ENCODE peak calls at places on chromosomes 6 and 20, in seven cellular contexts. K is ovary, T is DND-41, X is uterus, D is heart right ventricle, H is endodermal cell, G is SK-N-SH. L is an unnamed sample.

GRCh38 chr6:52571099-52571755 is 5.6 kb downstream of the TRAM2 start:
- DNase-seq in T (peak; percentile 20), G (peak; percentile 70), X (no peak), D (peak; percentile 8), H (no peak), K (no peak), L (no peak)

GRCh38 chr6:53492860-53493634 is 51.9 kb downstream of the GCLC start:
- DNase-seq in D (no peak), G (peak; percentile 30), X (no peak), K (no peak), T (no peak), H (peak; percentile 65), L (peak; percentile 61)

GRCh38 chr6:26270121-26270861 is 94.7 kb upstream of the BTN3A2 start:
- DNase-seq in H (no peak), K (no peak), D (no peak), G (no peak), X (no peak), T (peak; percentile 55), L (peak; percentile 52)

GRCh38 chr6:81998432-81998831 is 246.0 kb upstream of the TENT5A start:
- DNase-seq in T (no peak), G (no peak), K (no peak), H (no peak), D (no peak), X (no peak), L (peak; percentile 55)

GRCh38 chr20:10352934-10353866 is 80.8 kb downstream of the MKKS start:
- DNase-seq in K (no peak), X (no peak), D (no peak), T (no peak), G (no peak), H (no peak), L (no peak)

GRCh38 chr20:61565791-61566190 is 313.7 kb downstream of the CDH4 start:
- DNase-seq in D (no peak), X (no peak), G (no peak), K (no peak), H (no peak), T (no peak), L (no peak)

GRCh38 chr6:149316108-149316727 is 1.3 kb upstream of the TAB2 start:
- DNase-seq in H (no peak), D (no peak), K (no peak), T (no peak), G (no peak), X (no peak), L (no peak)

GRCh38 chr6:30824698-30825097 is 59.6 kb upstream of the DDR1 start:
- DNase-seq in D (no peak), X (no peak), T (no peak), H (no peak), K (no peak), G (no peak), L (no peak)

GRCh38 chr20:37968726-37969401 is 64.4 kb downstream of the TTI1 start:
- DNase-seq in H (peak; percentile 78), X (no peak), K (no peak), T (no peak), D (no peak), G (no peak), L (no peak)

GRCh38 chr20:57199656-57200405 is 66.6 kb downstream of the BMP7 start:
- DNase-seq in G (no peak), T (no peak), D (no peak), X (no peak), K (no peak), H (no peak), L (no peak)

GRCh38 chr6:108036884-108037283 is 37.7 kb downstream of the OSTM1 start:
- DNase-seq in X (no peak), T (no peak), D (no peak), G (no peak), H (no peak), K (no peak), L (no peak)

GRCh38 chr6:118875672-118876071 is 18.3 kb upstream of the ASF1A start:
- DNase-seq in T (no peak), X (no peak), K (no peak), G (no peak), D (no peak), H (no peak), L (no peak)

GRCh38 chr6:7101290-7101689 is 6.5 kb upstream of the RREB1 start:
- DNase-seq in H (no peak), G (no peak), T (no peak), X (no peak), K (no peak), D (no peak), L (no peak)

GRCh38 chr6:128500017-128500416 is 20.4 kb downstream of the PTPRK start:
- DNase-seq in K (no peak), X (no peak), D (no peak), H (no peak), T (no peak), G (no peak), L (no peak)

GRCh38 chr6:105678516-105678915 is 275.6 kb upstream of the PREP start:
- DNase-seq in D (no peak), H (no peak), X (no peak), T (no peak), K (no peak), G (no peak), L (no peak)

GRCh38 chr20:19911810-19912382 is 105.3 kb upstream of the NAA20 start:
- DNase-seq in K (no peak), H (no peak), D (no peak), T (no peak), X (no peak), G (no peak), L (no peak)

GRCh38 chr6:33610057-33610456 is 11.1 kb upstream of the ITPR3 start:
- DNase-seq in G (no peak), X (no peak), K (no peak), D (peak; percentile 34), H (peak; percentile 55), T (no peak), L (no peak)

GRCh38 chr6:36964349-36964748 is 9.8 kb downstream of the PI16 start:
- DNase-seq in T (no peak), K (no peak), X (no peak), D (no peak), G (no peak), H (no peak), L (no peak)

GRCh38 chr6:90516074-90516660 is 70.7 kb downstream of the MAP3K7 start:
- DNase-seq in T (no peak), K (no peak), G (no peak), H (no peak), X (no peak), D (no peak), L (no peak)

GRCh38 chr6:154683756-154684523 is 49.3 kb upstream of the SCAF8 start:
- DNase-seq in H (no peak), T (no peak), G (no peak), D (no peak), K (no peak), X (no peak), L (no peak)

GRCh38 chr20:37042986-37043972 is 52.5 kb downstream of the RBL1 start:
- DNase-seq in T (no peak), X (no peak), H (no peak), G (no peak), D (no peak), K (no peak), L (no peak)

DNA sequence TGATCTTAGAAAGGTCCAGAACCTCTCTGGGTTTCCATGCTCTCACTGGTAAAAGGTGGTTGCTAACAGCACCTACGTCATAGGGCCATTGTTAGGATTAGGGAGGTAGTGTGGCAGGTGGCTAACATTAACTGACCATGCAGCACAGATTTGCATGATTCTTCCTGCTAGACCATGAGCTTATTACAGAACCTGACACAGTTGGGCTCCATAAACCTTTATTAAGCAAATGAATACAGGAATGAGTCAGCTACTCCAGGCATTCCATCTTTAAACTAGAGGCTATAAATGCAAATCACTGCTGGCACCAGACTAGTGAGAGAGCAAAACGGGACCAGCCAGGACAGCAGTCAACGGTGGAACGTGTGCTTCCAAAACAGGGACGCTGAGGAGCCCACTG is 440.2 kb downstream of the PTPRT start:
- DNase-seq in H (no peak), K (no peak), X (no peak), T (no peak), D (no peak), G (no peak), L (no peak)
- H3K4me1 ChIP-seq in H (peaks cover 8% of the 10 kb centered on the region), K (no peaks in the 10 kb centered on the region), X (no peaks in the 10 kb centered on the region), T (no peaks in the 10 kb centered on the region), D (no peaks in the 10 kb centered on the region), G (no peaks in the 10 kb centered on the region), L (no peaks in the 10 kb centered on the region)

DNA sequence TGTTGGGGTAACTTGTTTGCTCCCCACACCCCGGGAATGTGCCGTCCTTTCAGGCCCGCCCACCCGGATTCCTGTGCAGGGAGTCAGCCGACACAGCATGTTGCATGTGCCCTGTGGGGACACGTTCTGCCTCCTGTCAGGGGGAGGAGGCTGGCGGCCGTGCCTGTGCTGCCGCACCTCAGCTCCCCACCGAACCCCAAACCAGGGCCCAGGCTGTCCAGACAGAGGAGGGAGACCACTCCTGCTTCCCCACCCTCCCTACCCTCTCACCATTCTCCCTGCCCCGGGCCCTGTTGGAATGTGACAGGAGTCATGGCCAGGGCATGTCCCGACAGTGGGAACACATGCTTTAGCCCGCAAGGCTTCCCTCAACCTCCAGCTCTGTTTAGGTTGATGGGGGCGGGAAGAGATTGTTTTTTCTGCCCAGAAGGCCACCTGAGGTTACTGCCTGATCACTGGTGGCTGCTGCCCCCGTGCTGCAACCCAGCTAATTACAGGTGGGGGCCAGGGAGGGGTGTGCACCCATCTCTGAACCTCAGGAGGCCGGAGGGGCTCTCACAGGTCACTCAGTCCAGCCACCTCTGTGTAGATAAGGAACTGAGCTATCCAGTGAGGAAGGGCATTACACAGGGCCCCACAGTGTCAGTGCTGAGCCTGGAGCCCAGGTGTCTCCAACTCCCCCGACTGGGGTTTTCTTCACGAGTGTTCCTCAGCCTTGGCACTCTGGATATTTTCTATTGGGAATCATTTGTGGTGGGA is 13.6 kb downstream of the LRRC73 start:
- DNase-seq in X (no peak), H (peak; percentile 85), D (no peak), G (peak; percentile 80), K (no peak), T (no peak), L (peak; percentile 91)
- TF ChIP-seq CTCF in X (peak; percentile 31), H (peak; percentile 76), D (peak; percentile 35), G (peak; percentile 51), K (no peak), T (peak; percentile 54), L (peak; percentile 98)

GRCh38 chr6:141483561-141484061 is 649.1 kb upstream of the GJE1 start:
- DNase-seq in X (no peak), H (no peak), D (peak; percentile 48), K (no peak), G (no peak), T (peak; percentile 82), L (peak; percentile 79)
- H3K27ac ChIP-seq in X (peak overlapping the region; percentile 33), H (peak overlapping the region; percentile 75), D (peak overlapping the region; percentile 49), K (no peak overlapping the region), G (peak overlapping the region; percentile 93), T (peak overlapping the region; percentile 88), L (peak overlapping the region; percentile 90)

DNA sequence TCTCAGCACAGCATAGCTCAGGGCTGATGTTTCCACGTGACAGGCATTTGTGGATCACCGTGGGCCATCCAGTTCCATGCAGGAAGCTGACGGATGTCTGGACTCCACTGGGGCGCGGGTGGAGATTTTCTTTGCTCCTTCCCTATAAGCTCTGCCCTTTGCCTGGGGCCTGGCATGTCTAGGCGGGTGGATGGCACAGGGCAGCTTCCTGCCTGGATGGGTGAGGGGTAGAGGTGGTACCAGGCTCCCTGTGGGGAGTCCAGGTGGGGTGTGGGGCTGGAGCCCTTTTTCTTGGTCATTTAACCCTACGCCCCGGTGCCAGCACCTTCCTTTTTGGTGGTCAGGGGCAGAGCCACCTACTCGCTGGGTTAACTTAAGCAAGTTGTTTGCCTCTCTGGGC is 10.4 kb downstream of the FAM110A start:
- DNase-seq in X (no peak), D (no peak), T (no peak), G (peak; percentile 57), H (no peak), K (no peak), L (no peak)
- H3K4me1 ChIP-seq in X (peaks cover 14% of the 10 kb centered on the region), D (peaks cover 48% of the 10 kb centered on the region), T (peaks cover 9% of the 10 kb centered on the region), G (no peaks in the 10 kb centered on the region), H (peaks cover 7% of the 10 kb centered on the region), K (peaks cover 5% of the 10 kb centered on the region), L (peaks cover 18% of the 10 kb centered on the region)

L was measured in foreskin keratinocyte.